ENCODE peak calls at places on chromosomes 4 and X, in four cellular contexts. M is heart left ventricle, S is transverse colon, L is right lobe of liver. Y is an unnamed sample.

GRCh38 chr4:108980455-108981239 is 217.8 kb upstream of the ETNPPL start:
- DNase-seq in M (no peak), L (no peak), S (no peak), Y (no peak)

GRCh38 chrX:108071578-108071977 is 19.8 kb downstream of the PSMD10 start:
- DNase-seq in M (no peak), L (no peak), S (no peak), Y (no peak)

GRCh38 chr4:152309418-152309817 is 226.5 kb downstream of the FBXW7 start:
- DNase-seq in S (no peak), M (no peak), L (no peak), Y (no peak)

GRCh38 chrX:69222103-69223090 is 57.1 kb upstream of the PJA1 start:
- DNase-seq in M (peak), L (peak), S (peak), Y (peak)

GRCh38 chr4:29326816-29327215 is 1393.4 kb upstream of the PCDH7 start:
- DNase-seq in L (no peak), M (no peak), S (no peak), Y (no peak)

GRCh38 chr4:2302387-2303119 is 40.6 kb upstream of the MXD4 start:
- DNase-seq in M (no peak), L (no peak), S (no peak), Y (no peak)

GRCh38 chr4:15659768-15660394 is 4.7 kb upstream of the FBXL5 start:
- DNase-seq in L (no peak), M (no peak), S (no peak), Y (peak)

GRCh38 chr4:53688186-53688790 is 97.0 kb upstream of the LNX1 start:
- DNase-seq in L (no peak), S (no peak), M (no peak), Y (peak)

GRCh38 chrX:27619975-27620374 is 29.8 kb downstream of the DCAF8L2 start:
- DNase-seq in S (no peak), L (no peak), M (no peak), Y (no peak)

GRCh38 chrX:70168238-70169188 is 8.8 kb upstream of the DGAT2L6 start:
- DNase-seq in M (no peak), S (no peak), L (no peak), Y (no peak)

DNA sequence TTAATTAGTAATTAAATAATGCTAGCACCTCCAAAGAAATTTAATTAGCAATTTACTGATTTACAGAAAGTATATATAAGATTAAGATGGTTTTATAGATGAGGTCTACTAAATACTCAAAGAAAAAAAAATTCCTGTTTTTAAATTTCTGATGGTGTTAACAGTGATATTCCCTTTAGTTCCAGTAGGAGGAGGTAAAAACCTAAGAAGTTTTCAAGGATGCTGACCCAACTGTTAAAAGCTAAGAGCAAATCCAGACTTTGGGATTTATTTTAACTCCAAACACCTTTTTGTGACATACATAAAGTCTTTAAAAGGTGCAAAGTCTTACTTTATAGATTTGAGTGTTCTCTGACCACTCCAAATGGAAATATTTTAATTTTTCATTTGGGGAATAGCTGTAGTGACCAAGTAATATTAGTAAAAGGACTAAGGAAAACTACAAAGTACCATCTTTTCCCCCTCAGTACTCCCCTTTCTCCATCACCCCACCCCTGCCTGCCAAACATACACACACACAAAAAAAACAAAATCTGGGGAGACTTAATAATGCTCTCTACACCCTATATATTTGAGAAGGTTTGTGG is 34.2 kb upstream of the CSN1S1 start:
- DNase-seq in L (no peak), M (no peak), S (no peak), Y (no peak)
- TF ChIP-seq CTCF in L (peak), M (no peak), S (peak), Y (peak)

GRCh38 chr4:119299221-119300071 is 22.5 kb downstream of the FABP2 start:
- DNase-seq in L (no peak), S (no peak), M (no peak), Y (no peak)

GRCh38 chr4:119302073-119302832 is 19.7 kb downstream of the FABP2 start:
- DNase-seq in L (no peak), M (no peak), S (no peak), Y (no peak)

GRCh38 chr4:119297795-119298194 is 24.1 kb downstream of the FABP2 start:
- DNase-seq in S (no peak), L (no peak), M (no peak), Y (no peak)

GRCh38 chr4:119300072-119300387 is 21.9 kb downstream of the FABP2 start:
- DNase-seq in S (peak), M (peak), L (peak), Y (peak)

GRCh38 chr4:119300388-119301131 is 21.4 kb downstream of the FABP2 start:
- DNase-seq in S (peak), M (peak), L (peak), Y (peak)
- TF ChIP-seq POLR2A in S (peak), M (no peak), L (peak), Y (peak)

GRCh38 chr4:122889726-122890125 is 32.7 kb downstream of the NUDT6 start:
- DNase-seq in L (no peak), S (peak), M (no peak), Y (no peak)

GRCh38 chr4:122882830-122883229 is 39.6 kb downstream of the NUDT6 start:
- DNase-seq in M (no peak), S (no peak), L (no peak), Y (no peak)

GRCh38 chr4:122890142-122890769 is 32.1 kb downstream of the NUDT6 start:
- DNase-seq in M (no peak), S (no peak), L (no peak), Y (no peak)

GRCh38 chr4:122879001-122879400 is 43.4 kb downstream of the NUDT6 start:
- DNase-seq in S (no peak), L (no peak), M (no peak), Y (no peak)

GRCh38 chr4:122884504-122884903 is 37.9 kb downstream of the NUDT6 start:
- DNase-seq in M (no peak), S (no peak), L (no peak), Y (no peak)
- H3K27ac ChIP-seq in M (no peak), S (no peak), L (peak), Y (no peak)

GRCh38 chrX:19195243-19195610 is 73.0 kb upstream of the ADGRG2 start:
- DNase-seq in L (no peak), S (no peak), M (no peak), Y (peak)

GRCh38 chrX:19194285-19195242 is 72.3 kb upstream of the ADGRG2 start:
- DNase-seq in L (no peak), M (no peak), S (no peak), Y (no peak)

GRCh38 chrX:19190902-19191301 is 68.6 kb upstream of the ADGRG2 start:
- DNase-seq in L (no peak), S (no peak), M (no peak), Y (no peak)

GRCh38 chrX:19198448-19198847 is 76.2 kb upstream of the ADGRG2 start:
- DNase-seq in M (no peak), S (no peak), L (no peak), Y (no peak)

GRCh38 chrX:19193584-19193983 is 71.3 kb upstream of the ADGRG2 start:
- DNase-seq in S (no peak), M (no peak), L (no peak), Y (no peak)
- TF ChIP-seq CTCF in S (no peak), M (no peak), L (no peak), Y (no peak)

DNA sequence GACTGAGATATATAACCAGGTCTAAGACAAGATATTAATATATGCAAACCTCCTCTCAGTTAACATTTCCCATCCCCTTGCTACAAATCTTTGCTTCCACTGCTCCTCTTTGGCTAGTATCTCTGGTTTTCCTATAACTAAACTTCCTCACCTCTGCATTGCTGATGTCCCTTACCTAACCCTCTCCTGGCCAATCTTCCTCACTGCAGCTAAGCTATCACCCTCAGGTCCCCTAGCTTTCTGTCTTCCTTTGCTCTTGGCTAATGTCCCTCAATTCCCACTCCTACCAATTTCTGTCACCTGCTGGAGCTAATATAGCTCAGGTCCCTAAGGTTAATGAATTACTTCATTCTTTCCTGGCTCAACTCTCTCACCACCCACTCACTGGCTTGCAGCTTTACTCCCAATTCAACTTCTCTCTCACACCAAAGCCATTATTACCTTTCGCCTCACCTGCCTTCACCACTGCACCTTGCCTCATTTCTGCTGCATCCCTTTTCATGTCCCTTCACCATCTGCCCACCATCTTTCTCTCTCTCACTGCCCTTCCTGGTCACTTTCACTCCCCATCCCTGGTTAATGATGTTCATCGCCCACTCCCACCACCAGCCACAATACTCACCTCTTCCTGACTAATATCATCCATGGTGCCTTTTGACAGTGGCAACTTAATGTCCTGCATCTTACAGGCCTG is 26.7 kb downstream of the SMC1A start:
- DNase-seq in S (no peak), M (no peak), L (no peak), Y (no peak)
- TF ChIP-seq POLR2A in S (no peak), M (no peak), L (no peak), Y (no peak)

GRCh38 chr4:82363896-82364487 is 9.8 kb downstream of the HNRNPD start:
- DNase-seq in S (no peak), M (no peak), L (no peak), Y (no peak)
- H3K27ac ChIP-seq in S (peak), M (no peak), L (no peak), Y (no peak)

DNA sequence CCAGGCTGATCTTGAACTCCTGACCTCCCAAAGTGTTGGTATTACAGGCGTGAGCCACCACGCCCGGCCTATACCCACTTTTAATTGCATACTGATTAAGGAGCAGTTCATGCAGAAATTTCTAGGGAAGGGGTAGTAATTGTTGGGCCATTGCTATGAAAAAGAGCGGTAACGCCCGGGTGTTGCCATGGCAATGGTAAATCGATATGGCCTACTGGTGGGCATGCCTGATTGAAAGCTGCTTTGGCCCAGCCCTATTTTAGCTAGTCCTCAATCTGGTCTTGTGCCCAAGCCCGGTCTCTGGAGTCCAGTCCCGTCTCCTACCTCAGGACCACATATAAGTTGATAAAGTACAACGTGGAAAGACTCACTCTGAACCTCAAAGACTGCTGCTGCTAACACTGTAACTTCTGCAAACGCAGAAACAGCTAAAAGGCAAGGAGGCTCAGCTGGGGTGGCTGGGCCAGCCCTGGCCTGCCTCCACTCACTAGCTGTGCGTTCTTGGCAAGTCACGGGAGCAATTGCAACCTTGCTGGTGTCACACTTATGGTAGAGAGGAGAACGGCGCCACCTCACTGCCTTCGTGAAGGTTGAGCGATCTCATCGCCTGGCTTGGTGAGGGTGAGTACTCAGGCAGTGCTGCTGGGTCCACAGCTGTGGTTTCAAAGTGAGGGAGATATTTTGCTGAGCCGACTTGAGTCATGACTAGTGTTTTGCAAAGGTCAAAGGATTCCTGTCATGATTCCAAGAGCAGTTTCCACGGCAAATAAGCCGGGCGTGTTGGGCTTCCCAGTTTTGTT is 57.0 kb upstream of the GRPEL1 start:
- DNase-seq in M (no peak), L (no peak), S (peak), Y (peak)
- TF ChIP-seq CTCF in M (no peak), L (no peak), S (no peak), Y (no peak)

GRCh38 chr4:112086036-112086434 is 59.2 kb upstream of the FAM241A start:
- DNase-seq in M (no peak), S (no peak), L (no peak), Y (no peak)

GRCh38 chr4:112077743-112078142 is 67.5 kb upstream of the FAM241A start:
- DNase-seq in M (no peak), L (no peak), S (no peak), Y (no peak)

GRCh38 chr4:112083587-112084347 is 61.5 kb upstream of the FAM241A start:
- DNase-seq in L (no peak), M (no peak), S (no peak), Y (no peak)

GRCh38 chr4:112085156-112086035 is 59.9 kb upstream of the FAM241A start:
- DNase-seq in M (no peak), S (no peak), L (no peak), Y (no peak)

GRCh38 chr4:112082954-112083586 is 62.2 kb upstream of the FAM241A start:
- DNase-seq in L (no peak), M (no peak), S (no peak), Y (no peak)
- TF ChIP-seq POLR2A in L (no peak), M (no peak), S (no peak), Y (no peak)